ENCODE peak calls at places on chromosomes 11 and 22, in seven cellular contexts. K is ELF-1; Y is AML-193; U is NCI-H1694; W is stimulated activated naive B cell treated with anti-CD40 and anti-IgM and Interleukin-4, amounts not matched to agents 10 μg/mL and 1 μg/mL and 100 μg/mL, for 72 hours; G is astrocyte of the cerebellum; I is fibroblast of the conjunctiva. L is an unnamed sample.

GRCh38 chr11:59144096-59144495 is 1.4 kb downstream of the FAM111A start:
- DNase-seq in K (no peak), Y (no peak), U (no peak), W (no peak), G (no peak), I (no peak), L (no peak)

GRCh38 chr22:18095101-18095805 is 15.4 kb upstream of the TUBA8 start:
- DNase-seq in K (no peak), Y (no peak), U (no peak), W (no peak), G (no peak), I (no peak), L (no peak)

GRCh38 chr22:40345271-40345670 is 1.0 kb upstream of the ADSL start:
- DNase-seq in K (peak), Y (no peak), U (no peak), W (no peak), G (no peak), I (no peak), L (no peak)

GRCh38 chr22:38338772-38339379 is 21.6 kb upstream of the CSNK1E start:
- DNase-seq in K (peak), Y (peak), U (no peak), W (no peak), G (no peak), I (no peak), L (no peak)

GRCh38 chr11:130216591-130217132 is 57.1 kb downstream of the ST14 start:
- DNase-seq in K (peak), Y (no peak), U (no peak), W (no peak), G (no peak), I (no peak), L (no peak)

GRCh38 chr11:104934594-104934993 is 33.8 kb downstream of the CASP4 start:
- DNase-seq in K (no peak), Y (no peak), U (no peak), W (no peak), G (no peak), I (no peak), L (no peak)

GRCh38 chr11:129722529-129722928 is 93.1 kb upstream of the TMEM45B start:
- DNase-seq in K (no peak), Y (no peak), U (no peak), W (no peak), G (no peak), I (no peak), L (no peak)

GRCh38 chr22:22855617-22856308 is 31.9 kb upstream of the IGLL5 start:
- DNase-seq in K (peak), Y (peak), U (no peak), W (no peak), G (no peak), I (no peak), L (no peak)

GRCh38 chr22:49934891-49935557 is 16.6 kb downstream of the CRELD2 start:
- DNase-seq in K (no peak), Y (no peak), U (peak), W (peak), G (no peak), I (peak), L (no peak)

GRCh38 chr11:121722431-121723256 is 269.9 kb upstream of the SORL1-AS1 start:
- DNase-seq in K (peak), Y (no peak), U (no peak), W (no peak), G (peak), I (peak), L (no peak)

GRCh38 chr11:119187123-119187892 is 2.0 kb downstream of the NHERF4 start:
- DNase-seq in K (no peak), Y (no peak), U (no peak), W (no peak), G (no peak), I (no peak), L (no peak)

GRCh38 chr11:92638678-92639077 is 330.8 kb upstream of the MTNR1B start:
- DNase-seq in K (no peak), Y (no peak), U (no peak), W (no peak), G (no peak), I (no peak), L (no peak)

GRCh38 chr22:50264104-50264745 is 2.7 kb upstream of the MAPK12 start:
- DNase-seq in K (no peak), Y (no peak), U (no peak), W (no peak), G (no peak), I (no peak), L (no peak)

GRCh38 chr22:36461665-36462474 is 19.6 kb downstream of the TXN2 start:
- DNase-seq in K (peak), Y (no peak), U (peak), W (no peak), G (peak), I (no peak), L (no peak)

GRCh38 chr11:15289718-15290117 is 175.0 kb downstream of the INSC start:
- DNase-seq in K (no peak), Y (no peak), U (no peak), W (no peak), G (no peak), I (no peak), L (no peak)